ENCODE peak calls at places on chromosome 7, in four cellular contexts. V is AML-193; H is cardiac muscle cell; O is activated naive CD8-positive, alpha-beta T cell treated with anti-CD3 and anti-CD28 coated beads, Interleukin-2, amount 50 U/mL, for 24 hours. P is an unnamed sample.
A peak's percentile ranks its signal among the peaks of the same experiment; 100 is the strongest.

GRCh38 chr7:105849122-105849855 is 27.1 kb downstream of the ATXN7L1 start:
- DNase-seq in O (peak; percentile 68), H (peak; percentile 12), V (no peak), P (peak; percentile 73)

GRCh38 chr7:45974540-45975360 is 53.7 kb upstream of the IGFBP3 start:
- DNase-seq in O (no peak), V (no peak), H (no peak), P (no peak)

GRCh38 chr7:123996327-123996625 is 36.6 kb downstream of the TMEM229A start:
- DNase-seq in O (no peak), V (no peak), H (no peak), P (no peak)

GRCh38 chr7:107684287-107684686 is 23.7 kb downstream of the SLC26A4 start:
- DNase-seq in V (no peak), O (no peak), H (no peak), P (no peak)

GRCh38 chr7:128453836-128454804 is 1.6 kb upstream of the HILPDA start:
- DNase-seq in V (no peak), H (peak; percentile 99), O (no peak), P (peak; percentile 83)

GRCh38 chr7:130277763-130278643 is 11.3 kb downstream of the CPA2 start:
- DNase-seq in O (no peak), H (peak; percentile 84), V (peak; percentile 1), P (peak; percentile 77)

GRCh38 chr7:92714280-92714679 is 122.1 kb downstream of the CDK6 start:
- DNase-seq in O (no peak), H (no peak), V (no peak), P (no peak)

GRCh38 chr7:23966941-23967340 is 256.9 kb downstream of the STK31 start:
- DNase-seq in H (no peak), O (no peak), V (no peak), P (no peak)

GRCh38 chr7:156129589-156129988 is 317.3 kb upstream of the SHH start:
- DNase-seq in H (no peak), O (no peak), V (no peak), P (no peak)

GRCh38 chr7:22445140-22445722 is 54.8 kb downstream of the STEAP1B start:
- DNase-seq in O (peak; percentile 12), V (no peak), H (peak; percentile 50), P (peak; percentile 55)

GRCh38 chr7:133742709-133743538 is 384.2 kb upstream of the LRGUK start:
- DNase-seq in O (no peak), H (peak; percentile 54), V (peak; percentile 26), P (peak; percentile 17)

P was measured in SJCRH30.